ENCODE peak calls at places on chromosomes 13 and 19, in four cellular contexts. E is cardiac fibroblast, K is sigmoid colon, T is fibroblast of villous mesenchyme. G is an unnamed sample.

GRCh38 chr13:40910324-40911050 is 108.6 kb downstream of the ELF1 start:
- DNase-seq in E (peak), K (no peak), T (no peak), G (peak)

GRCh38 chr19:8259142-8259921 is 48.8 kb downstream of the CD320 start:
- DNase-seq in E (no peak), K (peak), T (no peak), G (no peak)

GRCh38 chr19:14476663-14477401 is 1.7 kb upstream of the PTGER1 start:
- DNase-seq in T (peak), E (peak), K (peak), G (peak)

GRCh38 chr19:53892981-53893325 is 11.0 kb downstream of the PRKCG start:
- DNase-seq in E (no peak), T (no peak), K (no peak), G (peak)

GRCh38 chr19:6580313-6580712 is 10.6 kb downstream of the CD70 start:
- DNase-seq in K (no peak), T (no peak), E (peak), G (no peak)

GRCh38 chr13:70253834-70254233 is 145.6 kb upstream of the KLHL1 start:
- DNase-seq in T (no peak), K (no peak), E (no peak), G (peak)

GRCh38 chr19:44800461-44800860 is 8.4 kb upstream of the BCAM start:
- DNase-seq in T (peak), K (peak), E (peak), G (peak)

GRCh38 chr19:41311613-41312012 is 1.6 kb downstream of the CCDC97 start:
- DNase-seq in K (no peak), E (no peak), T (no peak), G (peak)

GRCh38 chr13:101305981-101306411 is 110.3 kb downstream of the NALCN start:
- DNase-seq in K (no peak), T (no peak), E (no peak), G (no peak)

GRCh38 chr13:21637296-21637695 is 33.3 kb upstream of the MICU2 start:
- DNase-seq in E (peak), K (no peak), T (peak), G (peak)

GRCh38 chr13:64551755-64552154 is 2678.4 kb downstream of the PCDH9 start:
- DNase-seq in T (peak), K (no peak), E (peak), G (peak)

GRCh38 chr13:100510208-100510997 is 78.2 kb downstream of the GGACT start:
- DNase-seq in E (no peak), T (no peak), K (no peak), G (no peak)

GRCh38 chr13:79126706-79127105 is 279.3 kb downstream of the RBM26 start:
- DNase-seq in E (no peak), K (no peak), T (no peak), G (no peak)

GRCh38 chr13:111937763-111938375 is 129.1 kb upstream of the SOX1 start:
- DNase-seq in T (no peak), K (no peak), E (no peak), G (no peak)

GRCh38 chr19:34359954-34360315 is 5.1 kb upstream of the GPI start:
- DNase-seq in K (no peak), T (no peak), E (no peak), G (no peak)

GRCh38 chr19:50838239-50838638 is 4.9 kb upstream of the KLK15 start:
- DNase-seq in K (peak), E (peak), T (no peak), G (peak)

GRCh38 chr19:28519950-28520861 is 692.7 kb downstream of the UQCRFS1 start:
- DNase-seq in E (no peak), T (no peak), K (no peak), G (no peak)

GRCh38 chr13:106529415-106530208 is 5.8 kb downstream of the EFNB2 start:
- DNase-seq in T (no peak), K (no peak), E (no peak), G (peak)

GRCh38 chr19:21463449-21464105 is 41.8 kb upstream of the ZNF429 start:
- DNase-seq in T (no peak), E (no peak), K (no peak), G (peak)

GRCh38 chr19:29667941-29668340 is 2.7 kb downstream of the PLEKHF1 start:
- DNase-seq in E (no peak), T (no peak), K (peak), G (no peak)

DNA sequence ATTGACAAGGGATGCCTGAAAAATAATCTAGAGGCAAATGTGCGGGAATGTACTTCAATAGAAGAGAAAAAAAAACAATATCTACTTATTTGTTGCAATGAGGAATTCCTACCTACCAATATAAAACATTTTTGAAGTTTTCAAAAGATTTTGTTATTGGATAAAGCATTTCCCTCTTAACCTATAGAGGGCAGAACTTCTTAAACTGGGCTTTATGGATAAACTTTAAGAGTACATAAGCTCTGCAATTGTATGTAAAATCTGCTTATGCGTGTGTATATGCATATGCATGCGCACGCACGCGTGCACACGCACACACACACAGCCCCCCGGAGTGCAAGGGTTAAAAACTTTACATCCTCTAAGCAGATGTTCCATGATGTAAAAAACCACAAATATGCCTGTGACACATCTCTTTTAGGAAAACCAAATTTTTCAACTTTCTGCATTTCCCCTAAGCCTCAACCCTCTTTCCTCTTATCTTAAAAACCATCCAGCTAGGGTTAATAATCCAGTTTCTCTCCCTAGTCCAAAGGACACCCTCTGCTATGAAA is 73.1 kb upstream of the OXGR1 start:
- DNase-seq in E (peak), K (no peak), T (peak), G (peak)
- TF ChIP-seq CTCF in E (peak), K (no peak), T (peak), G (peak)

DNA sequence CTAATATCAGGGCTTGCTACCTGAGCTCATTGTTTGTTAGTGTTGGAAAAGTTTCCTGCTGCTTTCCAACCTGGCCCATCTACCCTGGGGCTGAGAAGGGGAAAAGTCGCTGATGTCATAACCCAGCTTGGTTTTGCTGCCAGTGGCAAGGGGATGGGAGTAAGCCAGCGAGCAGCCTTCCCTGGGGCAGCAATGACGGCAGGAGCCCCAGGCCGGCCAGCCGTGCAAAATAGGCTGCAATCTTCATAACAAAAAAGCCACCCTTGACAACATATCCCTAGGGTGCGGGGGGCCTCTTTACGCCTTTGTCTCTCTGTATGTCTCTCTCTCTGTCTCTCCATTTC is 30.1 kb downstream of the SERP2 start:
- DNase-seq in E (no peak), T (no peak), K (peak), G (no peak)
- H3K4me3 ChIP-seq in E (no peak), T (no peak), K (no peak), G (no peak)

DNA sequence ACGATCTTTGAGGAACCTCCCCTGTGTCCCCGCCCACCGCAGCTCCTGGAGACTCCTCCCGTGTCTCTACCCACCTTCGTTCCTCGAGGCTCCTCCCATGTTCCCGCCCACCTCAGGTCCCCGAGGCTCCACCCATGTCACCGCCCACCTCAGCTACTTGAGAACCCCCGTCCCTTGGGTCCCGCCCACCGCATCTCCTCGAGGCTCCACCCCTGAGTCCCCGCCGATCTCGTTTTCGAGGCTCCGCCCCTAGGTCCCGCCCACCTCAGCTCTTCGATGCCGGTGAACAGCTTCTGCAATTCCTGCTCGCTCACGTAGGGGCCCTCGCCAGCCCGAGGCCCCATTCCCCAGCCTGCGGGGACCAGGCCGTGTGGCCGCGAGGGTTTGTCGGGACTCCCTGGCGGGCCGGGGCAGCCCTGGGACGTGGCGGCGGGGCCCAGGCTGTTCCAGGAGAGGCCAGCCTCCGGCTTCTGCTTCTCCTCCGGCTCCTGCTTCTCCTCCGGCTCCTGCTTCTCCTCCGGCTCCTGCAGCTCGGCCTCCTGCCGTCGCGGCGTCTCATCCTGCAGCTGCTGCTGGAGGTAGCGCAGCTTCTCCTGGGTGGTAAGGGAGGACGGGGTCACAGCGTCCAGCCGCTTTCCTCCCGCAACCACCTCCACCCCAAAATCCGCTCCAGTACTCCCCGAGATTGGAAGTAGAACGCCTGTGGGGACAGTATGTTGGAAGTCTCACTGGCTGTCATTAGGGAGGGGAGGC is 16.7 kb downstream of the TSKS start:
- DNase-seq in E (peak), K (peak), T (peak), G (peak)
- TF ChIP-seq CTCF in E (no peak), K (no peak), T (no peak), G (no peak)

GRCh38 chr13:75423383-75423782 is 58.6 kb downstream of the TBC1D4 start:
- DNase-seq in K (no peak), E (no peak), T (no peak), G (no peak)

GRCh38 chr13:75419656-75420055 is 62.3 kb downstream of the TBC1D4 start:
- DNase-seq in E (no peak), T (no peak), K (no peak), G (no peak)

GRCh38 chr13:75423946-75424345 is 58.0 kb downstream of the TBC1D4 start:
- DNase-seq in K (no peak), E (no peak), T (no peak), G (no peak)

GRCh38 chr13:75421133-75421532 is 60.8 kb downstream of the TBC1D4 start:
- DNase-seq in T (no peak), E (no peak), K (no peak), G (no peak)

GRCh38 chr13:75421987-75422386 is 60.0 kb downstream of the TBC1D4 start:
- DNase-seq in T (no peak), E (peak), K (no peak), G (peak)
- H3K4me3 ChIP-seq in T (no peak), E (no peak), K (no peak), G (no peak)

GRCh38 chr19:1216756-1217155 is 11.2 kb downstream of the STK11 start:
- DNase-seq in E (no peak), T (no peak), K (no peak), G (no peak)
- TF ChIP-seq CTCF in E (no peak), T (no peak), K (no peak), G (no peak)

GRCh38 chr13:26759156-26759906 is 1.3 kb downstream of the GPR12 start:
- DNase-seq in E (no peak), K (no peak), T (no peak), G (no peak)
- H3K4me3 ChIP-seq in E (no peak), K (no peak), T (no peak), G (no peak)

GRCh38 chr13:113412440-113412839 is 40.8 kb downstream of the ADPRHL1 start:
- DNase-seq in T (no peak), K (no peak), E (no peak), G (no peak)

GRCh38 chr13:113415032-113415431 is 38.3 kb downstream of the ADPRHL1 start:
- DNase-seq in K (no peak), T (no peak), E (no peak), G (no peak)

GRCh38 chr13:113413178-113413897 is 40.0 kb downstream of the ADPRHL1 start:
- DNase-seq in E (no peak), T (no peak), K (no peak), G (no peak)

GRCh38 chr13:113414335-113414734 is 39.0 kb downstream of the ADPRHL1 start:
- DNase-seq in K (no peak), T (no peak), E (no peak), G (no peak)

DNA sequence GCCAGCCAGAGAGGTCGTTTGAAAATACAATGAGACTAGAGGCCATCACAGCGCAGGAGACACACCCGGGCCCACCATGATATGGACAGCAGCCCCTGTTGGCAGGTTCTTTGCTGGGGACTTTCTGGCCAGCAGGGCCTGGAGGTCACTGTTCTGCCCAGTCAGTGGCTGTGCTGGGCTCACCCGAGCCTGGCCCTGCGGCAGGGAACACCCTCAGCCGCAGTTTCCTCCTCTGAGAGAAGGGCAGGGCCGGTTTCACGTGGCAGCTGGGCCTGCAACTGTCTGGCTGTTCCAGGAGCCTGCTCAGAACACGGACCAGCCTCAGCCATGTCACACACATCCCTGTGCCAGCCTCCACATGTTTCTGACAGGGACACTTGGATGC is 39.4 kb downstream of the ADPRHL1 start:
- DNase-seq in E (peak), T (peak), K (peak), G (no peak)
- TF ChIP-seq CTCF in E (no peak), T (no peak), K (no peak), G (no peak)